ENCODE peak calls at places on chromosomes 1 and 21, in seven cellular contexts. M is A549, Q is HCT116, T is GM12878, K is K562, L is SK-N-SH, N is HepG2. J is an unnamed sample.

GRCh38 chr1:108057536-108057935 is 92.6 kb upstream of the VAV3 start:
- DNase-seq in M (no peak), Q (no peak), T (no peak), K (no peak), L (no peak), N (no peak), J (peak)

GRCh38 chr1:52139817-52140540 is 1.9 kb upstream of the ZFYVE9 start:
- DNase-seq in M (no peak), Q (no peak), T (peak), K (no peak), L (no peak), N (no peak), J (no peak)

GRCh38 chr1:3030663-3031381 is 9.6 kb downstream of the ACTRT2 start:
- DNase-seq in M (no peak), Q (no peak), T (no peak), K (no peak), L (no peak), N (no peak), J (no peak)

GRCh38 chr1:221869759-221870158 is 127.9 kb upstream of the DUSP10 start:
- DNase-seq in M (no peak), Q (no peak), T (no peak), K (no peak), L (no peak), N (no peak), J (no peak)

GRCh38 chr1:179230251-179230650 is 774 bp upstream of the ABL2 start:
- DNase-seq in M (no peak), Q (no peak), T (no peak), K (no peak), L (peak), N (no peak), J (no peak)

GRCh38 chr21:42580076-42580792 is 66.6 kb downstream of the SLC37A1 start:
- DNase-seq in M (no peak), Q (no peak), T (no peak), K (no peak), L (no peak), N (no peak), J (no peak)

GRCh38 chr1:230300322-230301301 is 125.5 kb downstream of the PGBD5 start:
- DNase-seq in M (no peak), Q (no peak), T (no peak), K (no peak), L (no peak), N (no peak), J (no peak)

GRCh38 chr1:18716785-18717678 is 86.4 kb downstream of the PAX7 start:
- DNase-seq in M (no peak), Q (no peak), T (no peak), K (peak), L (peak), N (no peak), J (peak)

GRCh38 chr1:27138368-27138767 is 16.6 kb downstream of the SLC9A1 start:
- DNase-seq in M (no peak), Q (no peak), T (no peak), K (no peak), L (no peak), N (no peak), J (no peak)

GRCh38 chr1:237205400-237206064 is 163.5 kb downstream of the RYR2 start:
- DNase-seq in M (no peak), Q (no peak), T (no peak), K (no peak), L (no peak), N (no peak), J (no peak)

GRCh38 chr1:85437139-85437538 is 27.8 kb downstream of the DDAH1 start:
- DNase-seq in M (no peak), Q (no peak), T (no peak), K (no peak), L (no peak), N (no peak), J (peak)

GRCh38 chr1:3529099-3529729 is 74.7 kb downstream of the ARHGEF16 start:
- DNase-seq in M (no peak), Q (no peak), T (no peak), K (no peak), L (no peak), N (no peak), J (no peak)

GRCh38 chr1:41481109-41481775 is 3.2 kb downstream of the EDN2 start:
- DNase-seq in M (no peak), Q (no peak), T (no peak), K (no peak), L (no peak), N (no peak), J (no peak)

GRCh38 chr1:226736908-226737818 is 1.9 kb downstream of the ITPKB start:
- DNase-seq in M (no peak), Q (no peak), T (no peak), K (no peak), L (peak), N (no peak), J (peak)

GRCh38 chr1:29900086-29900485 is 663.8 kb downstream of the PTPRU start:
- DNase-seq in M (no peak), Q (no peak), T (no peak), K (no peak), L (no peak), N (no peak), J (no peak)

GRCh38 chr21:44898851-44899767 is 21.6 kb downstream of the ITGB2 start:
- DNase-seq in M (no peak), Q (no peak), T (no peak), K (no peak), L (no peak), N (no peak), J (no peak)

GRCh38 chr1:53145619-53145941 is 3.1 kb upstream of the SLC1A7 start:
- DNase-seq in M (no peak), Q (no peak), T (no peak), K (no peak), L (no peak), N (no peak), J (no peak)

GRCh38 chr1:198373376-198373775 is 167.1 kb downstream of the ATP6V1G3 start:
- DNase-seq in M (no peak), Q (no peak), T (no peak), K (no peak), L (no peak), N (no peak), J (no peak)

GRCh38 chr1:189752461-189752860 is 725.2 kb downstream of the BRINP3 start:
- DNase-seq in M (no peak), Q (no peak), T (no peak), K (no peak), L (no peak), N (no peak), J (no peak)

GRCh38 chr21:14602418-14602987 is 56.4 kb upstream of the SAMSN1 start:
- DNase-seq in M (no peak), Q (no peak), T (no peak), K (no peak), L (no peak), N (no peak), J (no peak)

GRCh38 chr21:44929242-44929798 is 8.6 kb upstream of the ITGB2 start:
- DNase-seq in M (no peak), Q (no peak), T (no peak), K (no peak), L (no peak), N (no peak), J (no peak)

GRCh38 chr1:64476251-64476952 is 6.5 kb downstream of the CACHD1 start:
- DNase-seq in M (no peak), Q (no peak), T (no peak), K (no peak), L (no peak), N (no peak), J (no peak)

GRCh38 chr1:204692852-204693356 is 7.4 kb upstream of the LRRN2 start:
- DNase-seq in M (no peak), Q (peak), T (no peak), K (peak), L (no peak), N (no peak), J (peak)

GRCh38 chr1:230754831-230755230 is 7.6 kb downstream of the CAPN9 start:
- DNase-seq in M (no peak), Q (no peak), T (no peak), K (no peak), L (no peak), N (no peak), J (no peak)

GRCh38 chr1:189513091-189513490 is 964.6 kb downstream of the BRINP3 start:
- DNase-seq in M (no peak), Q (no peak), T (no peak), K (no peak), L (no peak), N (peak), J (peak)

GRCh38 chr1:178310685-178311105 is 186.1 kb downstream of the CLEC20A start:
- DNase-seq in M (peak), Q (peak), T (peak), K (peak), L (peak), N (peak), J (peak)

GRCh38 chr1:177122461-177122860 is 42.1 kb downstream of the ASTN1 start:
- DNase-seq in M (no peak), Q (no peak), T (no peak), K (no peak), L (no peak), N (no peak), J (no peak)

GRCh38 chr1:1920608-1921458 is 1.8 kb upstream of the TMEM52 start:
- DNase-seq in M (no peak), Q (no peak), T (no peak), K (no peak), L (peak), N (peak), J (no peak)

GRCh38 chr1:160284782-160285344 is at the start of gene PEX19:
- DNase-seq in M (peak), Q (peak), T (peak), K (peak), L (peak), N (peak), J (peak)

GRCh38 chr1:34929853-34930701 is 627 bp upstream of the DLGAP3 start:
- DNase-seq in M (no peak), Q (no peak), T (no peak), K (no peak), L (peak), N (no peak), J (peak)

GRCh38 chr1:159828176-159828575 is 1.5 kb downstream of the SLAMF8 start:
- DNase-seq in M (no peak), Q (no peak), T (no peak), K (no peak), L (no peak), N (no peak), J (no peak)

GRCh38 chr1:4061521-4062031 is 161.5 kb upstream of the C1orf174 start:
- DNase-seq in M (no peak), Q (no peak), T (no peak), K (no peak), L (no peak), N (no peak), J (no peak)

GRCh38 chr1:234322979-234323378 is 50.3 kb upstream of the COA6 start:
- DNase-seq in M (no peak), Q (peak), T (no peak), K (peak), L (no peak), N (peak), J (peak)

GRCh38 chr1:37465596-37466517 is 8.5 kb upstream of the ZC3H12A start:
- DNase-seq in M (no peak), Q (no peak), T (no peak), K (no peak), L (no peak), N (no peak), J (no peak)

GRCh38 chr21:15439726-15440125 is 290.1 kb upstream of the USP25 start:
- DNase-seq in M (no peak), Q (no peak), T (no peak), K (no peak), L (no peak), N (no peak), J (no peak)

GRCh38 chr1:48225579-48225978 is 3.1 kb downstream of the SLC5A9 start:
- DNase-seq in M (no peak), Q (no peak), T (no peak), K (no peak), L (no peak), N (no peak), J (no peak)

GRCh38 chr1:240765732-240766363 is 153.9 kb upstream of the GREM2 start:
- DNase-seq in M (peak), Q (no peak), T (no peak), K (no peak), L (no peak), N (no peak), J (peak)

DNA sequence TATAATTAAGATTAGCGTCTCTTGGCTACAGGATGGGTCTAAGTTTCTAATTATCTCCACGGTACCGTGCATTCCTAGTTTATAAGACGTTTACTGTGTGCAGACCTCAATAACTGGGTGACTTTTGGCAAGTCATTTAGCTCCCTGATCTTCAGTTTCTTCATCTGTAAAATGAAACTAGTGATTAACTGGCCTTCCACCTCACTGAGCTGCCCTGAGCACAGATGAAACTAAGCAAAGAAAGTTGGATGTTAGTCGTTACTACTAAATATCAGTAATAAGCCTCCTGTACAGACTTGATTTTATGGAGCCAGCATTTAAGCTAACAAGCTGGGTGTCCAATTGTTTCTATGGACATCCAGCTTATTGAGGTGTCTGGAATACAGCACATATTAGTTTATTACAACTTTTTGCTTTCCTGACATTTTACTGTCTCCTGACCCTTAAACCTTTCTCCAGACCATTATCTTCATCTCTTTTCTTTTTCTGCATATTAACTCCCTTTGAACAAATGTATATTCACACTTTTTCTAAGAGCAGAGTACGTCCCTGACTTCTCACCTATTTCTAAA is 1.1 kb downstream of the CR2 start:
- DNase-seq in M (no peak), Q (no peak), T (no peak), K (no peak), L (no peak), N (no peak), J (no peak)
- H3K4me2 ChIP-seq in M (peak), Q (peak), T (peak), K (peak), L (no peak), N (no peak), J (peak)

DNA sequence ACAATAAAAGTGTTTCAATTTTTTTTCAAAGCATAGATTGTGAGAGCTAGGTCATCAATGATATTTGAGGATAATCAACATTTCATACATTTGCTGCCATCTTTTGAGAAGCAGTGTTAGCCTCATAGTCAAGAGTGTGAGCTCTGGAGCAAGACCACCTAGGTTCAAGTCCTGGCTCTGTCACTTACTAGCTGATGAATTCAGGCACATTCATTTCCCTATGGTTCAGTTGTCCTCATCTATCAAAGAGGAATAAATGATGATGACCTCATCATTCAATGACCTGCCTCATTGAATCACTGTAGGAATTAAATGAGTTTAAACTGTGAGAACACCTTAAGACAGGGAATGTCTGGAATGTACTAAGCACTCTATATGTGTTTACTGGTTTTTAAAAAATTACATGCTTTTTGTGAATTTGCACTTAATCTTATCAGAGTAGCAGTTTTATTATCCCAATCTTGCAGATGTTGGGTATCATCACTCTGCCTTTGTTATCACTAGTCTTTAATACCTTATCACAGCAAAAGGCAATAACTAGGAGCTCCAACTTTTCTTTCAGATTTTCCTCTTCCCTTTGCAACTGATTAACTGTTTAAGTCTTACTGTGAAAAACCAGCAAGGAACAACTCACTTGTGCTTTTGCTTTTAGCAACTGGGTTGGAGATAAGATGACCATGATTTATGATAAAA is 47.4 kb downstream of the SLC30A10 start:
- DNase-seq in M (no peak), Q (no peak), T (no peak), K (no peak), L (no peak), N (no peak), J (no peak)
- TF ChIP-seq REST in M (no peak), Q (no peak), T (no peak), K (no peak), L (no peak), N (no peak), J (no peak)

GRCh38 chr1:174995121-174995520 is 4.6 kb upstream of the CACYBP start:
- DNase-seq in M (no peak), Q (no peak), T (no peak), K (no peak), L (no peak), N (peak), J (no peak)
- H3K4me2 ChIP-seq in M (no peak), Q (no peak), T (no peak), K (no peak), L (no peak), N (peak), J (no peak)

GRCh38 chr1:94806451-94806861 is 13.7 kb upstream of the SLC44A3 start:
- DNase-seq in M (no peak), Q (no peak), T (no peak), K (no peak), L (no peak), N (no peak), J (no peak)

GRCh38 chr1:94804442-94804837 is 15.7 kb upstream of the SLC44A3 start:
- DNase-seq in M (no peak), Q (no peak), T (no peak), K (no peak), L (no peak), N (no peak), J (no peak)

GRCh38 chr1:94803517-94804441 is 16.4 kb upstream of the SLC44A3 start:
- DNase-seq in M (no peak), Q (no peak), T (no peak), K (no peak), L (peak), N (peak), J (no peak)

GRCh38 chr1:94807742-94808491 is 12.2 kb upstream of the SLC44A3 start:
- DNase-seq in M (no peak), Q (no peak), T (no peak), K (peak), L (no peak), N (peak), J (no peak)

DNA sequence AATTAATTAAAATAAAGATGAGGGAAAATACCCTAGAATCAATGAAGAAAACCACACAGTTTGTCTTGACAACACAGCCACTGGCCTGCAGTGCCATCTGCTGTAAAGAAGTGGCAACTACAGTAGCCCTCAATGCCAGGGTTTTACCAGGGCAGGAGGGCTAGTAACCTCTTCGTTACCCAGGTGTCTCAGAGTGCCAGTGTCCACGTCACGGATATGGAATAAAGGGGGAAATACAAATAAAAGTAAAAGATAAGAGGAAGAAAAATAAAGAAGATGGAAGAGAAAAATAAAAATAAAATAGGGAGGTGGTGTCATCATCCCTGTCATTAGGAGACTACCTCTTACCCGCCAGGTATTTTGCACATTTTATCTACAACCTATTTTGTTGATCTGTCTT is 14.2 kb upstream of the SLC44A3 start:
- DNase-seq in M (peak), Q (peak), T (no peak), K (peak), L (peak), N (peak), J (peak)
- TF ChIP-seq REST in M (no peak), Q (no peak), T (no peak), K (no peak), L (no peak), N (no peak), J (no peak)

DNA sequence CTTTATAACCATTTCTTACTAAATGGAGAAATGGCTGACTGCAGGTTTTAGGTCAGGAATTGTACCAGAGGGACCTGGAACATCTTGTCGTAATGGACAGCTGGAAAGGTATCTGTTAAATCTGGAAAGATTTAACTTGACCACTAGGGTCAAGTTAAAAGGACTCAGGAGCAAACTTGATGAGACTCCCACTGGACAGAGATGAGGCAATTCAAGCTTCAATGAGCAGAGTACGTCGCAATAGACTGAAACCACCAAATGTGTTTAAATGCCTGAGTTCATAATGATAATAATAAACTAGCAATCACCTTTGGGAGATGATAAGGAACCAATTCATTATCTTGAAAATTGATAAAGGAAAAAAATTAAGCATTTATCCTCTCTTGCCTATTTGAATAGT is 8.7 kb downstream of the IFNLR1 start:
- DNase-seq in M (no peak), Q (no peak), T (no peak), K (no peak), L (no peak), N (no peak), J (no peak)
- H3K4me2 ChIP-seq in M (no peak), Q (no peak), T (no peak), K (no peak), L (no peak), N (no peak), J (no peak)

GRCh38 chr1:111619635-111620411 is at the start of gene RAP1A:
- DNase-seq in M (peak), Q (peak), T (peak), K (peak), L (peak), N (peak), J (peak)

GRCh38 chr1:111618953-111619634 is 495 bp upstream of the RAP1A start:
- DNase-seq in M (no peak), Q (no peak), T (no peak), K (no peak), L (no peak), N (no peak), J (peak)

GRCh38 chr1:111622166-111622565 is 2.6 kb downstream of the RAP1A start:
- DNase-seq in M (no peak), Q (no peak), T (no peak), K (no peak), L (no peak), N (no peak), J (no peak)

GRCh38 chr1:111620412-111620971 is 903 bp downstream of the RAP1A start:
- DNase-seq in M (no peak), Q (no peak), T (no peak), K (no peak), L (no peak), N (no peak), J (peak)

DNA sequence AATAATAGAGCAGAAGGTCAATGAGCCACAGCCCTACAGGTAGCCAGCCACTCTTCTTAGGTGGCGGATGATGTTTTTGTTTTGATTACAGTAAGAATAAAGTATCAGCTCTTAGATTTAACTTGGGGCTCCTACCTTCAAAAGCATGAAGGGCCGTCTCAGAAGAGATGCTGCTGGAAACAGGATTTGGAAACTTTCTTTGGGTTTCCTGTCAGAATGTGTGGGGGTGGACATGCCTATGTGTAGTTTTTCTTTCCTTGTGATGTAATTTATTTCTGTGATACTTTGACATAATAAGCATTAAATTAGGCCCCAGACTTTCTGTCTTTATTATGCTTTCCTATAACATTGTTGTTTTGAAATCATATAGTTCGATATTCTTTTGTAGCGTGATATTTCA is 1.5 kb downstream of the RAP1A start:
- DNase-seq in M (no peak), Q (no peak), T (no peak), K (no peak), L (no peak), N (no peak), J (no peak)
- TF ChIP-seq REST in M (no peak), Q (no peak), T (no peak), K (no peak), L (no peak), N (no peak), J (no peak)

J was measured in GM23338.